ENCODE peak calls at places on chromosomes 16 and 17, in seven cellular contexts. One of them, this sample, is unnamed.

GRCh38 chr16:71927787-71928186 is 32.5 kb downstream of the IST1 start:
- DNase-seq in AG10803: no peak
- DNase-seq in heart left ventricle: peak
- DNase-seq in IMR-90: no peak
- DNase-seq in astrocyte of the spinal cord: no peak
- DNase-seq in ascending aorta: no peak
- DNase-seq in fibroblast of mammary gland: no peak
- DNase-seq in this sample: no peak

GRCh38 chr17:15651583-15652110 is 32.1 kb upstream of the FBXW10B start:
- DNase-seq in AG10803: peak
- DNase-seq in heart left ventricle: peak
- DNase-seq in IMR-90: peak
- DNase-seq in astrocyte of the spinal cord: peak
- DNase-seq in ascending aorta: peak
- DNase-seq in fibroblast of mammary gland: peak
- DNase-seq in this sample: peak

GRCh38 chr17:17019891-17020456 is 22.3 kb upstream of the MPRIP start:
- DNase-seq in AG10803: no peak
- DNase-seq in heart left ventricle: no peak
- DNase-seq in IMR-90: no peak
- DNase-seq in astrocyte of the spinal cord: no peak
- DNase-seq in ascending aorta: no peak
- DNase-seq in fibroblast of mammary gland: no peak
- DNase-seq in this sample: no peak

GRCh38 chr17:80287038-80287437 is 26.4 kb downstream of the RNF213 start:
- DNase-seq in AG10803: no peak
- DNase-seq in heart left ventricle: no peak
- DNase-seq in IMR-90: no peak
- DNase-seq in astrocyte of the spinal cord: no peak
- DNase-seq in ascending aorta: no peak
- DNase-seq in fibroblast of mammary gland: no peak
- DNase-seq in this sample: no peak

GRCh38 chr17:7079581-7080444 is at the start of gene CLEC10A:
- DNase-seq in AG10803: no peak
- DNase-seq in heart left ventricle: no peak
- DNase-seq in IMR-90: no peak
- DNase-seq in astrocyte of the spinal cord: no peak
- DNase-seq in ascending aorta: no peak
- DNase-seq in fibroblast of mammary gland: no peak
- DNase-seq in this sample: no peak

GRCh38 chr17:38870259-38871165 is 654 bp downstream of the LASP1 start:
- DNase-seq in AG10803: peak
- DNase-seq in heart left ventricle: peak
- DNase-seq in IMR-90: peak
- DNase-seq in astrocyte of the spinal cord: peak
- DNase-seq in ascending aorta: no peak
- DNase-seq in fibroblast of mammary gland: peak
- DNase-seq in this sample: peak

GRCh38 chr16:69909760-69910159 is 41.4 kb upstream of the CLEC18A start:
- DNase-seq in AG10803: no peak
- DNase-seq in heart left ventricle: no peak
- DNase-seq in IMR-90: no peak
- DNase-seq in astrocyte of the spinal cord: no peak
- DNase-seq in ascending aorta: no peak
- DNase-seq in fibroblast of mammary gland: no peak
- DNase-seq in this sample: no peak

GRCh38 chr16:81545470-81546175 is 101.0 kb downstream of the CMIP start:
- DNase-seq in AG10803: no peak
- DNase-seq in heart left ventricle: no peak
- DNase-seq in IMR-90: no peak
- DNase-seq in astrocyte of the spinal cord: no peak
- DNase-seq in ascending aorta: no peak
- DNase-seq in fibroblast of mammary gland: no peak
- DNase-seq in this sample: no peak

GRCh38 chr17:82775033-82775823 is 23.4 kb downstream of the TBCD start:
- DNase-seq in AG10803: peak
- DNase-seq in heart left ventricle: no peak
- DNase-seq in IMR-90: no peak
- DNase-seq in astrocyte of the spinal cord: peak
- DNase-seq in ascending aorta: no peak
- DNase-seq in fibroblast of mammary gland: peak
- DNase-seq in this sample: peak

GRCh38 chr16:47493358-47494337 is 32.5 kb downstream of the PHKB start:
- DNase-seq in AG10803: no peak
- DNase-seq in heart left ventricle: no peak
- DNase-seq in IMR-90: no peak
- DNase-seq in astrocyte of the spinal cord: no peak
- DNase-seq in ascending aorta: no peak
- DNase-seq in fibroblast of mammary gland: no peak
- DNase-seq in this sample: no peak

GRCh38 chr16:30551781-30552180 is 6.4 kb downstream of the ZNF764 start:
- DNase-seq in AG10803: no peak
- DNase-seq in heart left ventricle: no peak
- DNase-seq in IMR-90: no peak
- DNase-seq in astrocyte of the spinal cord: no peak
- DNase-seq in ascending aorta: no peak
- DNase-seq in fibroblast of mammary gland: no peak
- DNase-seq in this sample: no peak

DNA sequence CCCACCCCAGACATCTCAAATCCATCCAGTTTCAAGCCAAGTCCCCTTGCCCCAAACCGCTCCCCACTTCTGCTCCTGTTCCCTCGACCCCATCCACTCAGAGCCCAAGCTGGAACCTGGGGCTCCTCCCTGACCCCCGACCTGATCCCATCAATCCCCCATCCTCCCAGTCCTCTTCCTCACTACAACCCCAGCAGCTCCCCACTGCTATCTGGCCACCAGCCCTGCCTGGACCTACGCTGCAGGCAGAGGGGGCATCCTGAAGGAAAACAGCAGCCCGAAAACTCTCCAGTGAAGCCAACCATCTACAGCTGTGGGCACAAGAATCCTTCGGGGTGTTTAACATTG is 3.9 kb downstream of the FDXR start:
- DNase-seq in AG10803: no peak
- DNase-seq in heart left ventricle: no peak
- DNase-seq in IMR-90: no peak
- DNase-seq in astrocyte of the spinal cord: no peak
- DNase-seq in ascending aorta: no peak
- DNase-seq in fibroblast of mammary gland: no peak
- DNase-seq in this sample: no peak
- TF ChIP-seq CTCF in AG10803: no peak
- TF ChIP-seq CTCF in heart left ventricle: no peak
- TF ChIP-seq CTCF in IMR-90: no peak
- TF ChIP-seq CTCF in astrocyte of the spinal cord: no peak
- TF ChIP-seq CTCF in ascending aorta: no peak
- TF ChIP-seq CTCF in fibroblast of mammary gland: no peak
- TF ChIP-seq CTCF in this sample: no peak

GRCh38 chr17:35342207-35342744 is 31.1 kb downstream of the SLFN11 start:
- DNase-seq in AG10803: no peak
- DNase-seq in heart left ventricle: no peak
- DNase-seq in IMR-90: no peak
- DNase-seq in astrocyte of the spinal cord: no peak
- DNase-seq in ascending aorta: no peak
- DNase-seq in fibroblast of mammary gland: no peak
- DNase-seq in this sample: no peak

GRCh38 chr17:35344262-35344661 is 29.2 kb downstream of the SLFN11 start:
- DNase-seq in AG10803: no peak
- DNase-seq in heart left ventricle: no peak
- DNase-seq in IMR-90: no peak
- DNase-seq in astrocyte of the spinal cord: no peak
- DNase-seq in ascending aorta: no peak
- DNase-seq in fibroblast of mammary gland: no peak
- DNase-seq in this sample: no peak

GRCh38 chr17:35345445-35345925 is 27.9 kb downstream of the SLFN11 start:
- DNase-seq in AG10803: no peak
- DNase-seq in heart left ventricle: no peak
- DNase-seq in IMR-90: no peak
- DNase-seq in astrocyte of the spinal cord: no peak
- DNase-seq in ascending aorta: no peak
- DNase-seq in fibroblast of mammary gland: no peak
- DNase-seq in this sample: no peak

GRCh38 chr17:35350493-35350892 is 22.9 kb downstream of the SLFN11 start:
- DNase-seq in AG10803: no peak
- DNase-seq in heart left ventricle: no peak
- DNase-seq in IMR-90: no peak
- DNase-seq in astrocyte of the spinal cord: no peak
- DNase-seq in ascending aorta: no peak
- DNase-seq in fibroblast of mammary gland: no peak
- DNase-seq in this sample: no peak

GRCh38 chr17:35345926-35346771 is 27.3 kb downstream of the SLFN11 start:
- DNase-seq in AG10803: peak
- DNase-seq in heart left ventricle: peak
- DNase-seq in IMR-90: peak
- DNase-seq in astrocyte of the spinal cord: peak
- DNase-seq in ascending aorta: no peak
- DNase-seq in fibroblast of mammary gland: peak
- DNase-seq in this sample: peak
- H3K4me3 ChIP-seq in AG10803: peak
- H3K4me3 ChIP-seq in heart left ventricle: peak
- H3K4me3 ChIP-seq in IMR-90: peak
- H3K4me3 ChIP-seq in astrocyte of the spinal cord: peak
- H3K4me3 ChIP-seq in ascending aorta: peak
- H3K4me3 ChIP-seq in fibroblast of mammary gland: peak
- H3K4me3 ChIP-seq in this sample: peak

GRCh38 chr17:78415821-78416301 is 37.4 kb downstream of the PGS1 start:
- DNase-seq in AG10803: no peak
- DNase-seq in heart left ventricle: no peak
- DNase-seq in IMR-90: peak
- DNase-seq in astrocyte of the spinal cord: no peak
- DNase-seq in ascending aorta: no peak
- DNase-seq in fibroblast of mammary gland: no peak
- DNase-seq in this sample: no peak

GRCh38 chr17:78418627-78419026 is 40.2 kb downstream of the PGS1 start:
- DNase-seq in AG10803: no peak
- DNase-seq in heart left ventricle: no peak
- DNase-seq in IMR-90: no peak
- DNase-seq in astrocyte of the spinal cord: no peak
- DNase-seq in ascending aorta: no peak
- DNase-seq in fibroblast of mammary gland: no peak
- DNase-seq in this sample: no peak

GRCh38 chr17:78416311-78416711 is 37.9 kb downstream of the PGS1 start:
- DNase-seq in AG10803: peak
- DNase-seq in heart left ventricle: no peak
- DNase-seq in IMR-90: peak
- DNase-seq in astrocyte of the spinal cord: peak
- DNase-seq in ascending aorta: no peak
- DNase-seq in fibroblast of mammary gland: no peak
- DNase-seq in this sample: no peak

GRCh38 chr17:78416791-78417530 is 38.5 kb downstream of the PGS1 start:
- DNase-seq in AG10803: no peak
- DNase-seq in heart left ventricle: peak
- DNase-seq in IMR-90: no peak
- DNase-seq in astrocyte of the spinal cord: peak
- DNase-seq in ascending aorta: no peak
- DNase-seq in fibroblast of mammary gland: peak
- DNase-seq in this sample: peak

GRCh38 chr17:78417531-78417909 is 39.1 kb downstream of the PGS1 start:
- DNase-seq in AG10803: no peak
- DNase-seq in heart left ventricle: no peak
- DNase-seq in IMR-90: no peak
- DNase-seq in astrocyte of the spinal cord: no peak
- DNase-seq in ascending aorta: no peak
- DNase-seq in fibroblast of mammary gland: no peak
- DNase-seq in this sample: no peak
- TF ChIP-seq CTCF in AG10803: no peak
- TF ChIP-seq CTCF in heart left ventricle: no peak
- TF ChIP-seq CTCF in IMR-90: no peak
- TF ChIP-seq CTCF in astrocyte of the spinal cord: no peak
- TF ChIP-seq CTCF in ascending aorta: no peak
- TF ChIP-seq CTCF in fibroblast of mammary gland: no peak
- TF ChIP-seq CTCF in this sample: no peak

DNA sequence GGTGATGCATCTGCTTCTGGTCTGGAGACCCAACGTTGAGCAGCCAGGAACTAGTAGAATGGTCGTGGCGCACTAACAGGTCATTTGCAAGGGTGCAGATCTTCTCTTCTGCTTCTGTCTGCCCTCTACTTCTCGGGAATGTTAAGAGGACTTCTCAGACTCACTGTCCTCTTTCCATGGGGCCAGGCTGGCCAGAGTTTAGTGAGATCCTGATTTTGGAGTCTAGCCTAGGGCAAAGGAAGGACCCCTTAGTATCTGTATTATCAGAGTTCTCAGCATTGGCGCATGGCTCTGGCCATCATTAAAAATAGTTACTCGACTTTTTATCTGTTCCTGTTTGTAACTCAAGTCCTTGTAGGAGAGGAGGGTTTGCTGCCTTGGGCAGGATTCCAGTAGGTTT is 13.9 kb downstream of the ANKS4B start:
- DNase-seq in AG10803: no peak
- DNase-seq in heart left ventricle: no peak
- DNase-seq in IMR-90: no peak
- DNase-seq in astrocyte of the spinal cord: no peak
- DNase-seq in ascending aorta: no peak
- DNase-seq in fibroblast of mammary gland: no peak
- DNase-seq in this sample: no peak
- H3K4me3 ChIP-seq in AG10803: no peak
- H3K4me3 ChIP-seq in heart left ventricle: no peak
- H3K4me3 ChIP-seq in IMR-90: no peak
- H3K4me3 ChIP-seq in astrocyte of the spinal cord: no peak
- H3K4me3 ChIP-seq in ascending aorta: no peak
- H3K4me3 ChIP-seq in fibroblast of mammary gland: no peak
- H3K4me3 ChIP-seq in this sample: no peak